ENCODE peak calls at places on chromosomes 3 and 15, in five cellular contexts. Z is A549, W is upper lobe of right lung, D is PC-3, X is keratinocyte. J is an unnamed sample.

GRCh38 chr3:47016934-47017435 is 37.5 kb downstream of the NBEAL2 start:
- DNase-seq in W (no peak), D (peak), Z (no peak), X (no peak), J (peak)

GRCh38 chr3:173993299-173993698 is 595.8 kb downstream of the NLGN1 start:
- DNase-seq in Z (peak), D (peak), W (no peak), X (no peak), J (peak)

GRCh38 chr15:70257573-70258220 is 160.0 kb upstream of the TLE3 start:
- DNase-seq in W (no peak), X (no peak), D (no peak), Z (no peak), J (no peak)

GRCh38 chr3:89335693-89336092 is 228.3 kb downstream of the EPHA3 start:
- DNase-seq in W (no peak), D (no peak), Z (no peak), X (no peak), J (no peak)

GRCh38 chr15:87881001-87881400 is 375.5 kb downstream of the NTRK3 start:
- DNase-seq in D (no peak), X (no peak), Z (no peak), W (no peak), J (no peak)

GRCh38 chr3:151753846-151754245 is 20.1 kb downstream of the AADACL2 start:
- DNase-seq in W (no peak), X (no peak), Z (no peak), D (peak), J (no peak)

GRCh38 chr3:13193320-13194284 is 120.4 kb upstream of the IQSEC1 start:
- DNase-seq in Z (no peak), X (no peak), W (no peak), D (peak), J (no peak)

GRCh38 chr3:120077726-120078125 is 16.5 kb downstream of the GSK3B start:
- DNase-seq in Z (no peak), D (no peak), X (no peak), W (no peak), J (no peak)

GRCh38 chr3:124995460-124995994 is 60.3 kb downstream of the HEG1 start:
- DNase-seq in D (peak), W (no peak), X (no peak), Z (peak), J (peak)

GRCh38 chr3:157785071-157785826 is 282.0 kb upstream of the VEPH1 start:
- DNase-seq in W (no peak), X (peak), D (peak), Z (peak), J (peak)

GRCh38 chr3:50154840-50155490 is at the start of gene SEMA3F:
- DNase-seq in X (no peak), Z (peak), D (peak), W (peak), J (peak)

GRCh38 chr3:42014949-42015533 is 53.1 kb upstream of the ULK4 start:
- DNase-seq in X (no peak), W (no peak), Z (no peak), D (no peak), J (peak)

GRCh38 chr3:198032445-198032936 is 72.5 kb downstream of the LMLN start:
- DNase-seq in W (no peak), X (no peak), D (no peak), Z (no peak), J (no peak)

GRCh38 chr3:33089515-33089914 is 7.4 kb downstream of the GLB1 start:
- DNase-seq in W (no peak), Z (no peak), D (no peak), X (no peak), J (no peak)

GRCh38 chr3:2166552-2166951 is 67.9 kb downstream of the CNTN4 start:
- DNase-seq in X (no peak), Z (peak), W (no peak), D (no peak), J (no peak)

GRCh38 chr3:170809021-170809974 is 60.7 kb downstream of the RPL22L1 start:
- DNase-seq in W (no peak), X (peak), D (peak), Z (peak), J (peak)

GRCh38 chr3:178320481-178321352 is 215.5 kb upstream of the KCNMB2 start:
- DNase-seq in Z (no peak), X (no peak), W (no peak), D (peak), J (peak)

GRCh38 chr3:181694805-181695660 is 16.7 kb upstream of the SOX2 start:
- DNase-seq in D (no peak), X (no peak), Z (no peak), W (peak), J (peak)

GRCh38 chr3:112020653-112021052 is 13.9 kb upstream of the TMPRSS7 start:
- DNase-seq in D (no peak), Z (no peak), X (no peak), W (no peak), J (no peak)

GRCh38 chr3:84925571-84925970 is 33.2 kb upstream of the CADM2 start:
- DNase-seq in Z (no peak), X (no peak), W (no peak), D (no peak), J (no peak)

GRCh38 chr3:128297401-128298138 is 144.3 kb downstream of the EEFSEC start:
- DNase-seq in X (peak), W (no peak), Z (peak), D (peak), J (peak)

GRCh38 chr3:79516795-79517194 is 251.0 kb downstream of the ROBO1 start:
- DNase-seq in D (peak), X (no peak), W (no peak), Z (no peak), J (no peak)

GRCh38 chr15:42155546-42156265 is 730 bp downstream of the PLA2G4F start:
- DNase-seq in D (peak), X (no peak), Z (no peak), W (peak), J (no peak)

GRCh38 chr3:5251196-5251583 is 63.7 kb downstream of the EDEM1 start:
- DNase-seq in W (no peak), X (no peak), D (no peak), Z (no peak), J (no peak)

GRCh38 chr15:28107894-28108255 is 8.8 kb upstream of the OCA2 start:
- DNase-seq in X (no peak), W (no peak), Z (no peak), D (peak), J (no peak)

DNA sequence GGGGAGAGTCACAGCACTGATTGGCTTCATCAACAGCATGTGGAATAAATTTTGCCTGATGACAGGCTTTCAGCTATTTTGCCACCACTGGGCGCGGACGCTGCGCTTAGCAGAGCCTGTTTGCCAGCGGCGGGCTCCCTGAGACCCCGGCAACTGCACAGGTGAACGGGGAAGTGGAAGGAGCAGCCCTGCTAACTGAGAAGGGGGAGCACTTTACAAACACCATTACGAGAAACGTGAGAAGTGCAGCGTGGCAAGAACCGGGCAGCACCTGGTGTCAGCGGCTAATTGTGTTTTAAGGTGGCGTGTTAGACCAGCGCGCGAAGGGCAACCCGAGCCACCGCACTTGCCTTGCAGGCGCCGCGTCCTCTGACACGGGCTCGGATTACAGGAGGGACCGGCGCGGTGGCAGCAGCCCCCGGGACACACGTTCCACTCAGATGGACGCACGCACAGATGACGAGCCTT is 307.8 kb upstream of the ARRDC4 start:
- DNase-seq in X (no peak), D (no peak), W (no peak), Z (no peak), J (no peak)
- H3K4me3 ChIP-seq in X (no peak), D (no peak), W (no peak), Z (no peak), J (no peak)

DNA sequence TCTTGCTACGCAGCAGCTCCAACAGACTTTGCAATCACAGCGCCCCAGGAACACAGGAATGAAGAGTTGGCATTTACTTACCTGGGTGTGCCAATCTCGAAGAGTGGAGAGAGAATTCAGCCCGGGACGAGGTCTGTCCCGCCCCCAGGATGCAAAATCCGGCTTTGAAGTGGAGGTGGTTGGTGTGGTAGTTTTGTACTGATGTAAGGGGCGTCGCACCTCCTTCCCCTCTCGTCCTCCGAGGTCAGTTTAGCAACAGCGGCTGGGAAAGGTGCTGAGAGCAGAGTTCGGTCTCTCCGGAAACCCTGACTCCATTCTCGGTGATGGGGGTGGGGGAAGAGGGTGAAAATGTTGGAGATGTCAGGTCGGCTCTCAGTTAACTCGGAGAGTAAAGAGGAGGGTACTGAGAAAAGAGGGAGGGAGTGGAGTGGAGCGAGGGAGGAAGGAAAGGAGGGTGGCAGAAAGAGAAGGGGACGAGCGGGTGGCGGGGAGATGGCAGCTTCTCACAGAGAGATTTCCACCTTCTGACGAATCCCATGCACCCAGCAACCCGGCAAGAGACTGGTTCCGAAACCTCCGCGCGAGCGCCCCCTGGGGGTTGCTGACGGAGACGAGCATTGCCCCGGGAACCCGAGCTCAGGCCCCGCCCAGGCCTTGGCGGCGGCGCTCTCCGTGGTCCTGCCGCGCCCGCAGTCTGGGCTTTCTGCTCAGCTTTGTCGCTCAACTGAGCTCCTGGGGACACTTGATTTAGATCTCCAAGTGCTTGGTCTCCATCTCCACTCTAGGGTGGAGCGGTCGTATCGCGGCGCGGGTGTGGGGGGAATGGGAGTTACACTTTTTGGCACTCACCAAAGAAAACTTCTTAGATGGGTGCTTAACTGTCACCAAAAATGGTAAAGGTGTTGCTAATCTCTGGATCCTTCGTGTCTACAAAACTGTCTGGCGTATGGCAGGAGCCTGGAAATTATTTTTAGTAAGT is at the start of gene CPNE4:
- DNase-seq in Z (peak), D (peak), W (peak), X (peak), J (peak)
- TF ChIP-seq CTCF in Z (peak), D (peak), W (peak), X (peak), J (peak)

DNA sequence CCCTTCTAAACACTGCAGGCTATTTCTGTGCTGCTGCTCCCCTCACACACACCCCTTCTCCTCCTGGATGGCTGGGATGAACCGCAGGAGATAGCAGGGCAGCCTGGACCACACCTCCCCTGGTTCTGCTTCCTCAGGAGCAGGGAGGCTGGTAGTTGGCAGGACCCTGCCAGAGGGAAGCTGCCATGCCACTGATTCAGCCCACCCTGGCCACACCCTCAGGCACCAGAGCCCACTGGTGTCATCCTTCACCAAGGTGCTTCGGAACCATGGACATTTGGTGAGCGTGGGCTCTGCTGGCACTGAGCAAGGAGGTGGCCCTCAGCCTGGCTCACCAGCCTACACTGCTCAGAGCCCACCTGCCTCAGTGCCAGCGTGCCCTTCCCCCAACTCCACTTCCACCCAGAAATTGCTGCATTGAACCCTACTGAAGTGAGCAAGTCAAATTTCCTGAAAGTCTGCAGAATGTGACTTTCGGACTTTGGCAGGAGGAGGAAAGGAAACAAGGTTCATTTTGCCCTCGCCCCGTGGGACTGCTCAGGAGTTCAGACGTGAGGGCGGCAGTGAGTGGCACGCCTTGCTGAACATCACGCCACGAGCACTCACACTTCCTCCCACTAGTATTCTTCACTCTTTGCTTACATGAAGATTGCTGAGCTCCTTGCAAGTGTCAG is 26.3 kb downstream of the BMF start:
- DNase-seq in Z (no peak), D (no peak), W (no peak), X (no peak), J (no peak)
- H3K4me3 ChIP-seq in Z (no peak), D (peak), W (peak), X (no peak), J (peak)

GRCh38 chr15:23645379-23646164 is 2.1 kb downstream of the MAGEL2 start:
- DNase-seq in D (peak), Z (no peak), X (no peak), W (no peak), J (no peak)
- TF ChIP-seq CTCF in D (peak), Z (no peak), X (no peak), W (no peak), J (no peak)

GRCh38 chr3:10121064-10121463 is 5.6 kb downstream of the BRK1 start:
- DNase-seq in Z (no peak), X (no peak), D (no peak), W (no peak), J (no peak)

GRCh38 chr3:10119376-10119775 is 3.9 kb downstream of the BRK1 start:
- DNase-seq in X (no peak), Z (no peak), D (no peak), W (no peak), J (no peak)

GRCh38 chr3:10115326-10116137 is at the start of gene BRK1:
- DNase-seq in Z (peak), W (peak), X (peak), D (peak), J (peak)

GRCh38 chr3:10116138-10116460 is 624 bp downstream of the BRK1 start:
- DNase-seq in X (no peak), D (peak), W (peak), Z (no peak), J (peak)

GRCh38 chr3:10116928-10117327 is 1.5 kb downstream of the BRK1 start:
- DNase-seq in Z (no peak), X (no peak), W (no peak), D (no peak), J (no peak)
- H3K4me3 ChIP-seq in Z (peak), X (peak), W (peak), D (peak), J (no peak)

GRCh38 chr3:22322861-22323260 is 571.9 kb upstream of the ZNF385D start:
- DNase-seq in X (no peak), Z (no peak), W (no peak), D (no peak), J (no peak)

GRCh38 chr3:22326305-22326704 is 575.3 kb upstream of the ZNF385D start:
- DNase-seq in W (no peak), Z (no peak), D (no peak), X (no peak), J (no peak)
- TF ChIP-seq CTCF in W (no peak), Z (no peak), D (no peak), X (no peak), J (no peak)

GRCh38 chr15:72319985-72320671 is at the start of gene CELF6:
- DNase-seq in W (peak), Z (peak), D (peak), X (no peak), J (peak)
- H3K4me3 ChIP-seq in W (peak), Z (peak), D (peak), X (peak), J (peak)

DNA sequence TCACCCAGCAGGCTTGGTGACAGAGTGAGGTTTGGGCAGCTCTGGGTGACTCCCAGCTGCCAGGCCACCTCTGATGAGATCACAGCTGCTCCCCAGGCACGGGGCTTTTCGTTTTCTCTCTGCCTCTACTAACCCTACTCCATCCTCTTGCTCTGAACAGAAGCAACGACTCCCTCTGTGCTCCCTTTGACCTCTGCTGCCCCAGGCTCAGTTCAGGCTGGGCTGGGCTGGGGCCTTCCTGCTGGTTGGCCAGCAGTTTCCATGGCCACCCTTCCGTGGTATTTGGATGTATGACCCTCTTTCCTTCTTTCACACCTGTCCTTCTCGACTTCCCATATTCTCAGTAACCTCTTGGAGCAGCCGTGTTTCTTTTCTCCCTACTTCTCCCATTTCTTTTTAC is 8.6 kb downstream of the RGMA start:
- DNase-seq in Z (no peak), X (no peak), W (no peak), D (no peak), J (no peak)
- TF ChIP-seq CTCF in Z (no peak), X (no peak), W (no peak), D (no peak), J (no peak)

DNA sequence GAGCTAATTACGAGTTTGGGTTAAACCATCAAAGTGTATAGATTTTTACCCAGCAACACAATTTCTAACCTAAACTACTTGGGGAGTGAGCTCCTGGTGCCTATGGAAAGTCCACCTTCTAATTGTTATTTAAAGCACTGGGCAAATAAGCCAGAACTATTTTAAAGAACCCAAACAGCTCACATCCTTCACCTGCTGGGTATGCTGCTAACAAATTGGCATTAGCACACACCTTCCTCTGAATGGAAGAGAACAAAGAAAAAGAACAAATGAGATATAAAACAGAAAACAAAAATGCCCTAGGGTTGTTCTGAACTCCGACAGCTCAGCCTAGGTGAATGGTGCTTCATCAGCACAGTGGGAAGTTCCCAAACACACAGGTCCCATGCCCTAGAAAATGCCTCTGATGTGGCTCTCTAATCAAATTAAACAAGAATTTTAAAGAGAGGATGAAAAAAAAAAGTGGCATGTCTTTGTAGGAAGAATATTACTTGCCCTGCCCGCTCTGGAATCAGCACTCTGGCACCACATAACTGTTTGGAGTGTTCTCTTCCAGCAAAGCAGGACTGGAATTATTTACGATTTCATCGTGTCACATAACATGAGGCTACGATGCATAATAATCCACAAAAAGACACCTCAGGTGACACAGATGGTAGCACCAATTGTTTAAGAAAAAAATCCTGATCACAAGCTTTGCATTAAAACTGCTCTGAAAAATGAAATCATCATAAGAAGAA is 334.4 kb downstream of the GBE1 start:
- DNase-seq in Z (no peak), W (no peak), X (no peak), D (no peak), J (no peak)
- H3K4me3 ChIP-seq in Z (no peak), W (no peak), X (no peak), D (no peak), J (no peak)